ENCODE peak calls at places on chromosomes 6 and 20, in ten cellular contexts. T, Q, U, O, V, D, C, F, Y and B are unnamed samples.
A peak's percentile ranks its signal among the peaks of the same experiment; 100 is the strongest.

GRCh38 chr6:33426590-33427563 is 7.0 kb downstream of the SYNGAP1 start:
- DNase-seq in T (no peak), Q (no peak), U (no peak), O (no peak), V (no peak), D (no peak), C (no peak), F (no peak), Y (peak; percentile 36), B (peak; percentile 46)

GRCh38 chr6:142088858-142089216 is 43.9 kb upstream of the GJE1 start:
- DNase-seq in T (peak; percentile 45), Q (peak; percentile 47), U (peak; percentile 57), O (peak; percentile 61), V (no peak), D (peak; percentile 63), C (no peak), F (peak; percentile 58), Y (no peak), B (no peak)

GRCh38 chr20:64024141-64024990 is 11.6 kb upstream of the C20orf204 start:
- DNase-seq in T (no peak), Q (no peak), U (no peak), O (no peak), V (no peak), D (no peak), C (no peak), F (no peak), Y (no peak), B (no peak)

GRCh38 chr6:52517502-52518278 is 59.2 kb downstream of the TRAM2 start:
- DNase-seq in T (peak; percentile 97), Q (peak; percentile 99), U (peak; percentile 90), O (no peak), V (peak; percentile 86), D (peak; percentile 17), C (no peak), F (peak; percentile 98), Y (peak; percentile 69), B (no peak)

GRCh38 chr20:35093245-35093884 is 758 bp upstream of the TRPC4AP start:
- DNase-seq in T (peak; percentile 85), Q (peak; percentile 80), U (peak; percentile 55), O (no peak), V (no peak), D (no peak), C (no peak), F (peak; percentile 82), Y (no peak), B (no peak)

GRCh38 chr6:150894935-150895686 is 29.6 kb downstream of the MTHFD1L start:
- DNase-seq in T (peak; percentile 55), Q (peak; percentile 39), U (peak; percentile 25), O (no peak), V (no peak), D (no peak), C (no peak), F (peak; percentile 62), Y (peak; percentile 87), B (no peak)

GRCh38 chr6:119590066-119590465 is 240.5 kb upstream of the MAN1A1 start:
- DNase-seq in T (no peak), Q (peak; percentile 22), U (no peak), O (no peak), V (no peak), D (no peak), C (no peak), F (no peak), Y (no peak), B (no peak)

GRCh38 chr6:31534521-31535040 is 5.8 kb downstream of the MCCD1 start:
- DNase-seq in T (no peak), Q (no peak), U (no peak), O (no peak), V (no peak), D (no peak), C (no peak), F (no peak), Y (no peak), B (no peak)

GRCh38 chr20:54054516-54054915 is 15.9 kb downstream of the BCAS1 start:
- DNase-seq in T (no peak), Q (no peak), U (no peak), O (no peak), V (no peak), D (no peak), C (no peak), F (no peak), Y (no peak), B (no peak)

GRCh38 chr6:39865011-39865888 is 69.0 kb downstream of the MOCS1 start:
- DNase-seq in T (peak; percentile 51), Q (peak; percentile 65), U (peak; percentile 80), O (peak; percentile 72), V (peak; percentile 75), D (peak; percentile 66), C (no peak), F (peak; percentile 60), Y (peak; percentile 53), B (peak; percentile 38)

GRCh38 chr6:114007451-114007953 is 36.6 kb upstream of the HDAC2 start:
- DNase-seq in T (no peak), Q (no peak), U (no peak), O (no peak), V (no peak), D (no peak), C (no peak), F (no peak), Y (peak; percentile 76), B (peak; percentile 1)

GRCh38 chr20:37565134-37565811 is 37.6 kb upstream of the BLCAP start:
- DNase-seq in T (no peak), Q (no peak), U (no peak), O (no peak), V (no peak), D (no peak), C (no peak), F (no peak), Y (no peak), B (no peak)

GRCh38 chr6:34518669-34519365 is 37.3 kb downstream of the SPDEF start:
- DNase-seq in T (no peak), Q (no peak), U (no peak), O (peak; percentile 34), V (no peak), D (no peak), C (no peak), F (no peak), Y (no peak), B (no peak)

GRCh38 chr20:33261465-33261864 is 21.5 kb upstream of the BPIFB1 start:
- DNase-seq in T (no peak), Q (no peak), U (no peak), O (no peak), V (no peak), D (no peak), C (no peak), F (no peak), Y (no peak), B (no peak)

GRCh38 chr6:48641544-48641943 is 530.5 kb upstream of the PTCHD4 start:
- DNase-seq in T (peak; percentile 65), Q (peak; percentile 46), U (no peak), O (no peak), V (no peak), D (no peak), C (no peak), F (peak; percentile 80), Y (no peak), B (no peak)

GRCh38 chr6:14502551-14502950 is 385.0 kb downstream of the CD83 start:
- DNase-seq in T (peak; percentile 53), Q (peak; percentile 41), U (no peak), O (no peak), V (no peak), D (no peak), C (no peak), F (peak; percentile 28), Y (no peak), B (no peak)

GRCh38 chr20:37901667-37902503 is 1.0 kb upstream of the VSTM2L start:
- DNase-seq in T (peak; percentile 87), Q (peak; percentile 84), U (peak; percentile 81), O (no peak), V (no peak), D (peak; percentile 38), C (no peak), F (peak; percentile 60), Y (peak; percentile 89), B (no peak)

GRCh38 chr20:58790440-58790839 is 60.3 kb downstream of the GNAS-AS1 start:
- DNase-seq in T (no peak), Q (no peak), U (no peak), O (no peak), V (no peak), D (no peak), C (no peak), F (no peak), Y (peak; percentile 3), B (no peak)

GRCh38 chr6:1314617-1315016 is 2.7 kb downstream of the FOXQ1 start:
- DNase-seq in T (no peak), Q (no peak), U (no peak), O (no peak), V (no peak), D (no peak), C (no peak), F (no peak), Y (no peak), B (no peak)

GRCh38 chr6:5175195-5175594 is 85.6 kb downstream of the LYRM4 start:
- DNase-seq in T (no peak), Q (peak; percentile 10), U (no peak), O (no peak), V (no peak), D (peak; percentile 72), C (no peak), F (no peak), Y (peak; percentile 62), B (no peak)

GRCh38 chr6:66568271-66568670 is 861.2 kb upstream of the EYS start:
- DNase-seq in T (no peak), Q (no peak), U (no peak), O (no peak), V (no peak), D (no peak), C (no peak), F (no peak), Y (no peak), B (no peak)

GRCh38 chr20:60482201-60482600 is 524.0 kb downstream of the CDH26 start:
- DNase-seq in T (no peak), Q (peak; percentile 63), U (no peak), O (no peak), V (no peak), D (no peak), C (no peak), F (no peak), Y (no peak), B (no peak)

GRCh38 chr6:138773177-138774091 is at the start of gene CCDC28A:
- DNase-seq in T (peak; percentile 94), Q (peak; percentile 94), U (peak; percentile 96), O (peak; percentile 96), V (peak; percentile 93), D (peak; percentile 85), C (peak; percentile 85), F (peak; percentile 94), Y (peak; percentile 96), B (peak; percentile 87)

GRCh38 chr6:35492664-35493284 is 4.1 kb downstream of the TEAD3 start:
- DNase-seq in T (no peak), Q (no peak), U (no peak), O (no peak), V (no peak), D (no peak), C (no peak), F (no peak), Y (no peak), B (no peak)

GRCh38 chr6:112037783-112038216 is 16.1 kb upstream of the CCN6 start:
- DNase-seq in T (peak; percentile 93), Q (peak; percentile 97), U (peak; percentile 93), O (no peak), V (peak; percentile 87), D (no peak), C (no peak), F (peak; percentile 90), Y (no peak), B (no peak)

GRCh38 chr6:45423901-45424627 is 46.3 kb upstream of the SUPT3H start:
- DNase-seq in T (no peak), Q (no peak), U (no peak), O (peak; percentile 69), V (peak; percentile 25), D (peak; percentile 52), C (no peak), F (no peak), Y (peak; percentile 17), B (no peak)

GRCh38 chr6:166516256-166516655 is 70.2 kb downstream of the RAMACL start:
- DNase-seq in T (no peak), Q (peak; percentile 14), U (no peak), O (no peak), V (no peak), D (no peak), C (no peak), F (peak; percentile 18), Y (no peak), B (no peak)

GRCh38 chr6:31541059-31541657 is 645 bp downstream of the DDX39B start:
- DNase-seq in T (peak; percentile 71), Q (peak; percentile 60), U (peak; percentile 64), O (no peak), V (no peak), D (no peak), C (peak; percentile 60), F (peak; percentile 50), Y (peak; percentile 82), B (peak; percentile 68)